ENCODE peak calls at places on chromosomes 13 and 19, in seven cellular contexts. One of them, this sample, is unnamed.

GRCh38 chr19:41957838-41958366 is 1.2 kb downstream of the RABAC1 start:
- DNase-seq in GM03348: peak
- DNase-seq in memory B cell: no peak
- DNase-seq in SJCRH30: peak
- DNase-seq in NCI-H510A treated with DMSO at 0.1 percent for 48 hours: peak
- DNase-seq in astrocyte of the hippocampus: peak
- DNase-seq in EL: peak
- DNase-seq in this sample: peak

GRCh38 chr13:99150575-99151370 is 49.9 kb upstream of the UBAC2 start:
- DNase-seq in NCI-H510A treated with DMSO at 0.1 percent for 48 hours: no peak
- DNase-seq in SJCRH30: no peak
- DNase-seq in memory B cell: no peak
- DNase-seq in EL: peak
- DNase-seq in astrocyte of the hippocampus: peak
- DNase-seq in GM03348: peak
- DNase-seq in this sample: peak

GRCh38 chr13:21014666-21015170 is 46.7 kb downstream of the LATS2 start:
- DNase-seq in memory B cell: no peak
- DNase-seq in SJCRH30: peak
- DNase-seq in NCI-H510A treated with DMSO at 0.1 percent for 48 hours: peak
- DNase-seq in GM03348: peak
- DNase-seq in astrocyte of the hippocampus: peak
- DNase-seq in EL: peak
- DNase-seq in this sample: peak

GRCh38 chr13:33279898-33280549 is 5.5 kb downstream of the STARD13 start:
- DNase-seq in memory B cell: no peak
- DNase-seq in EL: peak
- DNase-seq in NCI-H510A treated with DMSO at 0.1 percent for 48 hours: no peak
- DNase-seq in GM03348: peak
- DNase-seq in astrocyte of the hippocampus: peak
- DNase-seq in SJCRH30: peak
- DNase-seq in this sample: peak

GRCh38 chr13:98598043-98598442 is 21.1 kb upstream of the STK24 start:
- DNase-seq in astrocyte of the hippocampus: no peak
- DNase-seq in NCI-H510A treated with DMSO at 0.1 percent for 48 hours: no peak
- DNase-seq in EL: peak
- DNase-seq in SJCRH30: no peak
- DNase-seq in GM03348: no peak
- DNase-seq in memory B cell: no peak
- DNase-seq in this sample: peak

GRCh38 chr13:74465279-74465678 is 331.1 kb upstream of the KLF12 start:
- DNase-seq in astrocyte of the hippocampus: no peak
- DNase-seq in NCI-H510A treated with DMSO at 0.1 percent for 48 hours: no peak
- DNase-seq in EL: no peak
- DNase-seq in SJCRH30: peak
- DNase-seq in GM03348: no peak
- DNase-seq in memory B cell: no peak
- DNase-seq in this sample: no peak

GRCh38 chr19:39045506-39045905 is 13.2 kb upstream of the FBXO27 start:
- DNase-seq in GM03348: no peak
- DNase-seq in NCI-H510A treated with DMSO at 0.1 percent for 48 hours: no peak
- DNase-seq in EL: no peak
- DNase-seq in astrocyte of the hippocampus: no peak
- DNase-seq in SJCRH30: no peak
- DNase-seq in memory B cell: no peak
- DNase-seq in this sample: no peak

GRCh38 chr19:11079999-11080398 is 9.3 kb upstream of the LDLR start:
- DNase-seq in NCI-H510A treated with DMSO at 0.1 percent for 48 hours: no peak
- DNase-seq in GM03348: no peak
- DNase-seq in SJCRH30: no peak
- DNase-seq in memory B cell: no peak
- DNase-seq in astrocyte of the hippocampus: no peak
- DNase-seq in EL: no peak
- DNase-seq in this sample: no peak

GRCh38 chr13:110475550-110476219 is 85.8 kb downstream of the RAB20 start:
- DNase-seq in astrocyte of the hippocampus: no peak
- DNase-seq in memory B cell: no peak
- DNase-seq in GM03348: no peak
- DNase-seq in NCI-H510A treated with DMSO at 0.1 percent for 48 hours: no peak
- DNase-seq in SJCRH30: no peak
- DNase-seq in EL: no peak
- DNase-seq in this sample: no peak

GRCh38 chr19:8457209-8457608 is 12.4 kb downstream of the HNRNPM start:
- DNase-seq in SJCRH30: no peak
- DNase-seq in GM03348: no peak
- DNase-seq in EL: no peak
- DNase-seq in astrocyte of the hippocampus: no peak
- DNase-seq in memory B cell: no peak
- DNase-seq in NCI-H510A treated with DMSO at 0.1 percent for 48 hours: no peak
- DNase-seq in this sample: no peak

GRCh38 chr13:27583645-27584044 is 36.7 kb downstream of the LNX2 start:
- DNase-seq in NCI-H510A treated with DMSO at 0.1 percent for 48 hours: no peak
- DNase-seq in astrocyte of the hippocampus: peak
- DNase-seq in memory B cell: no peak
- DNase-seq in GM03348: peak
- DNase-seq in EL: peak
- DNase-seq in SJCRH30: no peak
- DNase-seq in this sample: peak

GRCh38 chr19:28285917-28286316 is 927.0 kb downstream of the UQCRFS1 start:
- DNase-seq in memory B cell: no peak
- DNase-seq in EL: no peak
- DNase-seq in NCI-H510A treated with DMSO at 0.1 percent for 48 hours: no peak
- DNase-seq in astrocyte of the hippocampus: no peak
- DNase-seq in GM03348: no peak
- DNase-seq in SJCRH30: no peak
- DNase-seq in this sample: no peak

GRCh38 chr19:5585461-5586299 is 17.9 kb upstream of the TINCR start:
- DNase-seq in memory B cell: no peak
- DNase-seq in EL: no peak
- DNase-seq in NCI-H510A treated with DMSO at 0.1 percent for 48 hours: peak
- DNase-seq in astrocyte of the hippocampus: peak
- DNase-seq in GM03348: no peak
- DNase-seq in SJCRH30: peak
- DNase-seq in this sample: no peak

This sample was measured in HT1080.